ENCODE peak calls at places on chromosome 3, in five cellular contexts. L, G, I, K and W are unnamed samples.

GRCh38 chr3:148727242-148727641 is 29.5 kb downstream of the AGTR1 start:
- DNase-seq in L (peak; percentile 70), G (no peak), I (peak; percentile 77), K (peak; percentile 17), W (peak; percentile 52)

GRCh38 chr3:17942856-17943255 is 200.4 kb upstream of the TBC1D5 start:
- DNase-seq in L (no peak), G (no peak), I (no peak), K (no peak), W (no peak)

GRCh38 chr3:145719118-145719517 is 441.9 kb downstream of the PLOD2 start:
- DNase-seq in L (no peak), G (no peak), I (peak; percentile 48), K (no peak), W (no peak)

GRCh38 chr3:123148772-123149171 is 53.0 kb upstream of the SEC22A start:
- DNase-seq in L (no peak), G (no peak), I (no peak), K (no peak), W (no peak)

GRCh38 chr3:76943671-76944070 is 96.2 kb upstream of the ROBO2 start:
- DNase-seq in L (no peak), G (no peak), I (no peak), K (no peak), W (no peak)

GRCh38 chr3:27623085-27623753 is 98.9 kb downstream of the EOMES start:
- DNase-seq in L (no peak), G (no peak), I (no peak), K (no peak), W (peak; percentile 52)

GRCh38 chr3:124558898-124559649 is 171.2 kb upstream of the UMPS start:
- DNase-seq in L (peak; percentile 71), G (peak; percentile 75), I (no peak), K (peak; percentile 76), W (peak; percentile 70)

GRCh38 chr3:156781310-156782230 is 44.6 kb upstream of the LEKR1 start:
- DNase-seq in L (no peak), G (no peak), I (no peak), K (no peak), W (no peak)

GRCh38 chr3:10845839-10846656 is 30.0 kb downstream of the SLC6A11 start:
- DNase-seq in L (no peak), G (no peak), I (no peak), K (no peak), W (no peak)

GRCh38 chr3:5677560-5677959 is 490.1 kb downstream of the EDEM1 start:
- DNase-seq in L (no peak), G (no peak), I (no peak), K (no peak), W (no peak)

GRCh38 chr3:106198828-106199194 is 330.0 kb upstream of the CBLB start:
- DNase-seq in L (no peak), G (no peak), I (no peak), K (no peak), W (no peak)

GRCh38 chr3:187946981-187947380 is 201.7 kb upstream of the BCL6 start:
- DNase-seq in L (no peak), G (no peak), I (no peak), K (no peak), W (no peak)

GRCh38 chr3:16012086-16012485 is 162.4 kb upstream of the GALNT15 start:
- DNase-seq in L (no peak), G (no peak), I (no peak), K (no peak), W (no peak)

GRCh38 chr3:36075491-36075890 is 304.8 kb upstream of the STAC start:
- DNase-seq in L (no peak), G (no peak), I (no peak), K (no peak), W (no peak)

GRCh38 chr3:139317660-139318430 is 26.0 kb upstream of the MRPS22 start:
- DNase-seq in L (no peak), G (no peak), I (no peak), K (peak; percentile 66), W (no peak)

GRCh38 chr3:87076951-87077350 is 86.0 kb upstream of the VGLL3 start:
- DNase-seq in L (no peak), G (no peak), I (no peak), K (no peak), W (no peak)

GRCh38 chr3:190436356-190436755 is 13.3 kb downstream of the TMEM207 start:
- DNase-seq in L (no peak), G (no peak), I (no peak), K (no peak), W (no peak)

GRCh38 chr3:150135321-150135721 is 164.6 kb upstream of the PFN2 start:
- DNase-seq in L (no peak), G (no peak), I (no peak), K (no peak), W (no peak)

GRCh38 chr3:126957776-126958637 is 24.9 kb upstream of the PLXNA1 start:
- DNase-seq in L (no peak), G (no peak), I (no peak), K (no peak), W (no peak)

GRCh38 chr3:143267984-143268383 is 148.4 kb downstream of the CHST2 start:
- DNase-seq in L (no peak), G (no peak), I (no peak), K (no peak), W (no peak)

GRCh38 chr3:85864896-85865295 is 906.1 kb downstream of the CADM2 start:
- DNase-seq in L (no peak), G (no peak), I (no peak), K (no peak), W (no peak)

GRCh38 chr3:24351779-24352469 is 142.7 kb downstream of the THRB start:
- DNase-seq in L (peak; percentile 68), G (no peak), I (no peak), K (no peak), W (no peak)

GRCh38 chr3:15557511-15557946 is 36.0 kb upstream of the COLQ start:
- DNase-seq in L (peak; percentile 66), G (no peak), I (peak; percentile 57), K (peak; percentile 70), W (peak; percentile 76)

GRCh38 chr3:47865192-47865591 is 62.3 kb downstream of the DHX30 start:
- DNase-seq in L (no peak), G (no peak), I (peak; percentile 68), K (no peak), W (no peak)

GRCh38 chr3:41277790-41278465 is 78.6 kb downstream of the CTNNB1 start:
- DNase-seq in L (no peak), G (no peak), I (peak; percentile 33), K (no peak), W (no peak)

GRCh38 chr3:23776352-23776891 is 29.3 kb upstream of the UBE2E1 start:
- DNase-seq in L (no peak), G (no peak), I (no peak), K (no peak), W (no peak)

DNA sequence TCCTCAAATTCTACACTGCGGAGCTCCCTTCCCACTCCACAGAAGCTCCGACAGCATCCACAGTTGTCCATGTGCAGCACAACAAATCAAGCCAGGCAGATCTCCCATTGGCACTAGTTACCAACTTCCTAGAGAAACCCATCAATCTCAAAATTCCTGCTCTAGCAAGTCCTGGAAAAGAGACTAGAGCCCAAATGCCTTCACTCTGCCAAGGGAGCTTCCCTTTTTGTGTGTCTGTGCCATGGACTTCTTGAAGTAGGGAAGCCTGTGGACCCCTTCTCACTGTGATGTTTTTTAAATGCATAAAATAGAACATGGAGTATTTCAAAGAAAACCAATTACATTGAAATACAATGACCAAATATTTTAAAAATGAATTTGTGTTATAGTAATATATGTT is 59.1 kb downstream of the TGFBR2 start:
- DNase-seq in L (no peak), G (no peak), I (no peak), K (no peak), W (no peak)
- H3K4me1 ChIP-seq in L (no peaks in the 10 kb centered on the region), G (no peaks in the 10 kb centered on the region), I (peaks cover 32% of the 10 kb centered on the region), K (no peaks in the 10 kb centered on the region), W (no peaks in the 10 kb centered on the region)

DNA sequence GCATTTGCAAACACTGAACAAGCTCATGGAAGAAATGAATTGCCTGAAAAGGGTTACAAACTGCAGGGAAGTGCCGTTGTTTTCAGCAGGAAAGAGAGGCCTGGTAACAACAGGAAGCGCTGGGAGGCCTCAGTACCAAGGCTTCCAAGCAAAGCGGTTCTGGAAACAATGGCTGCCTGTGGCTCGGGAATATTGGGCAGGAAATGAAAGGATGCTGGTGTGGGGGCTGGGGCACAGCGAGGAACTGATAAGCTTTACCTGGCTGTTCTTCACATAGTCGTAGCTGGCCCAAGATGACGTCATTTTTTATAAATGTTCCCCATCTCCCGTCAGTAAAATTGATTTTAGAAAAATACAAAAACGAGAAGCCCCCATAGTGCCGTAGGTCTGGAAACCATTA is 55.9 kb downstream of the ARHGAP31 start:
- DNase-seq in L (no peak), G (no peak), I (peak; percentile 87), K (no peak), W (no peak)
- H3K4me1 ChIP-seq in L (no peaks in the 10 kb centered on the region), G (peaks cover 16% of the 10 kb centered on the region), I (peaks cover 79% of the 10 kb centered on the region), K (peaks cover 21% of the 10 kb centered on the region), W (no peaks in the 10 kb centered on the region)

GRCh38 chr3:172317481-172317880 is 130.8 kb downstream of the GHSR start:
- DNase-seq in L (no peak), G (no peak), I (no peak), K (no peak), W (no peak)
- H3K4me1 ChIP-seq in L (peaks cover 30% of the 10 kb centered on the region), G (peaks cover 24% of the 10 kb centered on the region), I (peaks cover 3% of the 10 kb centered on the region), K (peaks cover 70% of the 10 kb centered on the region), W (peaks cover 43% of the 10 kb centered on the region)

GRCh38 chr3:128485283-128486156 is 7.5 kb downstream of the GATA2 start:
- DNase-seq in L (no peak), G (peak; percentile 40), I (no peak), K (no peak), W (no peak)
- H3K4me1 ChIP-seq in L (peaks cover 54% of the 10 kb centered on the region), G (peaks cover 39% of the 10 kb centered on the region), I (peaks cover 68% of the 10 kb centered on the region), K (peaks cover 47% of the 10 kb centered on the region), W (peaks cover 38% of the 10 kb centered on the region)

GRCh38 chr3:39149059-39149455 is 4.3 kb downstream of the CSRNP1 start:
- DNase-seq in L (no peak), G (no peak), I (no peak), K (no peak), W (no peak)
- H3K4me1 ChIP-seq in L (peaks cover 79% of the 10 kb centered on the region), G (peaks cover 64% of the 10 kb centered on the region), I (peaks cover 25% of the 10 kb centered on the region), K (peaks cover 65% of the 10 kb centered on the region), W (peaks cover 46% of the 10 kb centered on the region)